ENCODE peak calls at places on chromosomes 13 and 19, in five cellular contexts. One of them, this sample, is unnamed.

GRCh38 chr13:33258437-33259193 is 26.9 kb downstream of the STARD13 start:
- DNase-seq in RWPE1: no peak
- DNase-seq in Peyer's patch: no peak
- DNase-seq in thoracic aorta: no peak
- DNase-seq in omental fat pad: no peak
- DNase-seq in this sample: no peak

GRCh38 chr19:49677232-49677881 is at the start of gene PRMT1:
- DNase-seq in RWPE1: no peak
- DNase-seq in Peyer's patch: peak; percentile 51
- DNase-seq in thoracic aorta: no peak
- DNase-seq in omental fat pad: no peak
- DNase-seq in this sample: peak; percentile 83

GRCh38 chr19:50204811-50205675 is 1.6 kb downstream of the MYH14 start:
- DNase-seq in RWPE1: peak; percentile 71
- DNase-seq in Peyer's patch: no peak
- DNase-seq in thoracic aorta: no peak
- DNase-seq in omental fat pad: peak; percentile 27
- DNase-seq in this sample: peak; percentile 87

GRCh38 chr19:24140099-24140498 is 53.1 kb downstream of the ZNF254 start:
- DNase-seq in RWPE1: peak; percentile 2
- DNase-seq in Peyer's patch: no peak
- DNase-seq in thoracic aorta: no peak
- DNase-seq in omental fat pad: no peak
- DNase-seq in this sample: no peak

GRCh38 chr19:3403489-3404323 is 37.3 kb downstream of the NFIC start:
- DNase-seq in RWPE1: no peak
- DNase-seq in Peyer's patch: peak; percentile 39
- DNase-seq in thoracic aorta: peak; percentile 93
- DNase-seq in omental fat pad: peak; percentile 66
- DNase-seq in this sample: no peak

GRCh38 chr19:37778613-37779138 is 710 bp downstream of the ZNF573 start:
- DNase-seq in RWPE1: peak; percentile 26
- DNase-seq in Peyer's patch: no peak
- DNase-seq in thoracic aorta: no peak
- DNase-seq in omental fat pad: no peak
- DNase-seq in this sample: no peak

GRCh38 chr13:111337741-111338140 is 17.3 kb downstream of the TEX29 start:
- DNase-seq in RWPE1: no peak
- DNase-seq in Peyer's patch: no peak
- DNase-seq in thoracic aorta: no peak
- DNase-seq in omental fat pad: no peak
- DNase-seq in this sample: peak; percentile 31

GRCh38 chr13:76020421-76020955 is 384.4 kb downstream of the LMO7 start:
- DNase-seq in RWPE1: no peak
- DNase-seq in Peyer's patch: no peak
- DNase-seq in thoracic aorta: no peak
- DNase-seq in omental fat pad: no peak
- DNase-seq in this sample: no peak

GRCh38 chr13:30877335-30877734 is 28.7 kb upstream of the MEDAG start:
- DNase-seq in RWPE1: no peak
- DNase-seq in Peyer's patch: no peak
- DNase-seq in thoracic aorta: no peak
- DNase-seq in omental fat pad: no peak
- DNase-seq in this sample: no peak

GRCh38 chr13:23855360-23855759 is 33.8 kb downstream of the MIPEP start:
- DNase-seq in RWPE1: no peak
- DNase-seq in Peyer's patch: no peak
- DNase-seq in thoracic aorta: no peak
- DNase-seq in omental fat pad: no peak
- DNase-seq in this sample: no peak

GRCh38 chr13:111488466-111489132 is 168.2 kb downstream of the TEX29 start:
- DNase-seq in RWPE1: no peak
- DNase-seq in Peyer's patch: no peak
- DNase-seq in thoracic aorta: no peak
- DNase-seq in omental fat pad: no peak
- DNase-seq in this sample: peak; percentile 55

GRCh38 chr19:12544401-12544876 is 6.8 kb downstream of the ZNF564 start:
- DNase-seq in RWPE1: no peak
- DNase-seq in Peyer's patch: no peak
- DNase-seq in thoracic aorta: no peak
- DNase-seq in omental fat pad: no peak
- DNase-seq in this sample: no peak

GRCh38 chr19:37594982-37595382 is 306 bp downstream of the ZNF540 start:
- DNase-seq in RWPE1: no peak
- DNase-seq in Peyer's patch: peak; percentile 65
- DNase-seq in thoracic aorta: peak; percentile 37
- DNase-seq in omental fat pad: peak; percentile 61
- DNase-seq in this sample: no peak

GRCh38 chr19:5225486-5226345 is 114.9 kb downstream of the PTPRS start:
- DNase-seq in RWPE1: no peak
- DNase-seq in Peyer's patch: no peak
- DNase-seq in thoracic aorta: no peak
- DNase-seq in omental fat pad: no peak
- DNase-seq in this sample: no peak

GRCh38 chr13:40653558-40654318 is 12.7 kb downstream of the FOXO1 start:
- DNase-seq in RWPE1: no peak
- DNase-seq in Peyer's patch: no peak
- DNase-seq in thoracic aorta: no peak
- DNase-seq in omental fat pad: no peak
- DNase-seq in this sample: no peak

GRCh38 chr13:43036386-43037220 is 13.2 kb downstream of the DNAJC15 start:
- DNase-seq in RWPE1: no peak
- DNase-seq in Peyer's patch: no peak
- DNase-seq in thoracic aorta: no peak
- DNase-seq in omental fat pad: no peak
- DNase-seq in this sample: no peak

GRCh38 chr19:21483589-21484170 is 21.7 kb upstream of the ZNF429 start:
- DNase-seq in RWPE1: no peak
- DNase-seq in Peyer's patch: peak; percentile 28
- DNase-seq in thoracic aorta: no peak
- DNase-seq in omental fat pad: peak; percentile 41
- DNase-seq in this sample: no peak

GRCh38 chr19:4103073-4103418 is 20.9 kb downstream of the MAP2K2 start:
- DNase-seq in RWPE1: no peak
- DNase-seq in Peyer's patch: no peak
- DNase-seq in thoracic aorta: no peak
- DNase-seq in omental fat pad: no peak
- DNase-seq in this sample: no peak

GRCh38 chr19:22634450-22634827 is 315 bp downstream of the ZNF492 start:
- DNase-seq in RWPE1: no peak
- DNase-seq in Peyer's patch: no peak
- DNase-seq in thoracic aorta: no peak
- DNase-seq in omental fat pad: no peak
- DNase-seq in this sample: no peak

GRCh38 chr13:79659161-79659560 is 178.2 kb downstream of the NDFIP2 start:
- DNase-seq in RWPE1: peak; percentile 11
- DNase-seq in Peyer's patch: no peak
- DNase-seq in thoracic aorta: no peak
- DNase-seq in omental fat pad: no peak
- DNase-seq in this sample: no peak

GRCh38 chr13:79663420-79663819 is 182.5 kb downstream of the NDFIP2 start:
- DNase-seq in RWPE1: no peak
- DNase-seq in Peyer's patch: no peak
- DNase-seq in thoracic aorta: no peak
- DNase-seq in omental fat pad: no peak
- DNase-seq in this sample: no peak

GRCh38 chr13:79660361-79660760 is 179.4 kb downstream of the NDFIP2 start:
- DNase-seq in RWPE1: no peak
- DNase-seq in Peyer's patch: no peak
- DNase-seq in thoracic aorta: no peak
- DNase-seq in omental fat pad: no peak
- DNase-seq in this sample: no peak

GRCh38 chr13:79663977-79664636 is 183.2 kb downstream of the NDFIP2 start:
- DNase-seq in RWPE1: no peak
- DNase-seq in Peyer's patch: no peak
- DNase-seq in thoracic aorta: no peak
- DNase-seq in omental fat pad: no peak
- DNase-seq in this sample: no peak

DNA sequence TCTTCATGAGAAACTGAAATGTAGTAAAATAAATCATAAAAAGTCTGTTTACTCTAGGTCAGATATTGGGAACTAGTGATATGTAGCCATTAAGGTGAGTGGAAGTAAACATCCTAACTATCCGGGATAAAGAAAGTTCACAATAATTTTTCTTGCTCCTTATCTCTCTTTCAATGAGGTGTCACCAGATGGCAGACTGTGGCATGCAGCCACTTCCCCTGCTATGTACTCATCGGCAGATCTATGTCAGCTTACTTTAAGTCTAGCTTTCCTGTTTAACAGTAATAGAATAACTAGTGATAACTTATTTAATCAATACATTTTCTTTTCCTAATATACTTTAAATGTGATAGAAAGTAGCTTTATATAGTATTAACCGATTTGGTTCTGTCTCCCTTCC is 181.9 kb downstream of the NDFIP2 start:
- DNase-seq in RWPE1: no peak
- DNase-seq in Peyer's patch: no peak
- DNase-seq in thoracic aorta: no peak
- DNase-seq in omental fat pad: no peak
- DNase-seq in this sample: no peak
- TF ChIP-seq CTCF in RWPE1: no peak
- TF ChIP-seq CTCF in Peyer's patch: no peak
- TF ChIP-seq CTCF in thoracic aorta: no peak
- TF ChIP-seq CTCF in omental fat pad: no peak
- TF ChIP-seq CTCF in this sample: no peak

GRCh38 chr19:16117594-16118033 is 5.9 kb downstream of the RAB8A start:
- DNase-seq in RWPE1: no peak
- DNase-seq in Peyer's patch: peak; percentile 69
- DNase-seq in thoracic aorta: no peak
- DNase-seq in omental fat pad: no peak
- DNase-seq in this sample: no peak
- TF ChIP-seq CTCF in RWPE1: no peak
- TF ChIP-seq CTCF in Peyer's patch: no peak
- TF ChIP-seq CTCF in thoracic aorta: no peak
- TF ChIP-seq CTCF in omental fat pad: no peak
- TF ChIP-seq CTCF in this sample: no peak

DNA sequence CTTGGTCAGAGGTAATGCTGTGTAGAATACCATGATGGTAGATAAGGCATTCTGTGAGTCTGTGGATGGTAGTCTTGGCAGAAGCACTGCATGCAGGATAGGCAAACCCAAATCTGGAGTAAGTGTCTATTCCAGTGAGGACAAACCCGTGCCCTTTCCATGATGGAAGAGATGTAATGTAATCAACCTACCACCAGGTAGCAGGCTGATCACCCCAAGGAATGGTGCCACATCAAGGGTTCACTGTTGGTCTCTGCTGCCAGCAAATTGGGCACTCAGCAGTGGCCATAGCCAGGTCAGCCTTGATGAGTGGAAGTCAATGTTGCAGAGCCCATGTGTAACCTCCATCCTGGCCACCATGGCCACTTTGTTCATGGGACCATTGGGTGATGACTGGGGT is 155.0 kb downstream of the RAP2A start:
- DNase-seq in RWPE1: no peak
- DNase-seq in Peyer's patch: no peak
- DNase-seq in thoracic aorta: no peak
- DNase-seq in omental fat pad: no peak
- DNase-seq in this sample: no peak
- TF ChIP-seq CTCF in RWPE1: no peak
- TF ChIP-seq CTCF in Peyer's patch: no peak
- TF ChIP-seq CTCF in thoracic aorta: no peak
- TF ChIP-seq CTCF in omental fat pad: no peak
- TF ChIP-seq CTCF in this sample: no peak

GRCh38 chr19:7676854-7677253 is at the start of gene MCEMP1:
- DNase-seq in RWPE1: no peak
- DNase-seq in Peyer's patch: no peak
- DNase-seq in thoracic aorta: no peak
- DNase-seq in omental fat pad: no peak
- DNase-seq in this sample: no peak

GRCh38 chr19:7677664-7678311 is 898 bp downstream of the MCEMP1 start:
- DNase-seq in RWPE1: no peak
- DNase-seq in Peyer's patch: no peak
- DNase-seq in thoracic aorta: no peak
- DNase-seq in omental fat pad: no peak
- DNase-seq in this sample: no peak

GRCh38 chr19:7680606-7681335 is at the start of gene TRAPPC5:
- DNase-seq in RWPE1: peak; percentile 80
- DNase-seq in Peyer's patch: peak; percentile 81
- DNase-seq in thoracic aorta: no peak
- DNase-seq in omental fat pad: peak; percentile 70
- DNase-seq in this sample: peak; percentile 92

GRCh38 chr19:7679771-7680605 is 645 bp upstream of the TRAPPC5 start:
- DNase-seq in RWPE1: no peak
- DNase-seq in Peyer's patch: no peak
- DNase-seq in thoracic aorta: no peak
- DNase-seq in omental fat pad: no peak
- DNase-seq in this sample: no peak

GRCh38 chr19:7679017-7679720 is 1.5 kb upstream of the TRAPPC5 start:
- DNase-seq in RWPE1: no peak
- DNase-seq in Peyer's patch: peak; percentile 83
- DNase-seq in thoracic aorta: no peak
- DNase-seq in omental fat pad: no peak
- DNase-seq in this sample: no peak
- TF ChIP-seq CTCF in RWPE1: peak; percentile 11
- TF ChIP-seq CTCF in Peyer's patch: peak; percentile 41
- TF ChIP-seq CTCF in thoracic aorta: no peak
- TF ChIP-seq CTCF in omental fat pad: no peak
- TF ChIP-seq CTCF in this sample: no peak

GRCh38 chr13:71879129-71879535 is 12.1 kb upstream of the DACH1 start:
- DNase-seq in RWPE1: no peak
- DNase-seq in Peyer's patch: no peak
- DNase-seq in thoracic aorta: no peak
- DNase-seq in omental fat pad: no peak
- DNase-seq in this sample: no peak
- TF ChIP-seq CTCF in RWPE1: peak; percentile 37
- TF ChIP-seq CTCF in Peyer's patch: peak; percentile 83
- TF ChIP-seq CTCF in thoracic aorta: no peak
- TF ChIP-seq CTCF in omental fat pad: no peak
- TF ChIP-seq CTCF in this sample: peak; percentile 78

GRCh38 chr19:35139618-35139943 is 957 bp downstream of the FXYD1 start:
- DNase-seq in RWPE1: no peak
- DNase-seq in Peyer's patch: no peak
- DNase-seq in thoracic aorta: no peak
- DNase-seq in omental fat pad: no peak
- DNase-seq in this sample: no peak
- TF ChIP-seq CTCF in RWPE1: no peak
- TF ChIP-seq CTCF in Peyer's patch: no peak
- TF ChIP-seq CTCF in thoracic aorta: no peak
- TF ChIP-seq CTCF in omental fat pad: no peak
- TF ChIP-seq CTCF in this sample: no peak

GRCh38 chr13:67859904-67860303 is 629.8 kb upstream of the PCDH9 start:
- DNase-seq in RWPE1: no peak
- DNase-seq in Peyer's patch: no peak
- DNase-seq in thoracic aorta: no peak
- DNase-seq in omental fat pad: no peak
- DNase-seq in this sample: no peak

GRCh38 chr13:67857581-67858310 is 627.6 kb upstream of the PCDH9 start:
- DNase-seq in RWPE1: no peak
- DNase-seq in Peyer's patch: no peak
- DNase-seq in thoracic aorta: no peak
- DNase-seq in omental fat pad: no peak
- DNase-seq in this sample: no peak

DNA sequence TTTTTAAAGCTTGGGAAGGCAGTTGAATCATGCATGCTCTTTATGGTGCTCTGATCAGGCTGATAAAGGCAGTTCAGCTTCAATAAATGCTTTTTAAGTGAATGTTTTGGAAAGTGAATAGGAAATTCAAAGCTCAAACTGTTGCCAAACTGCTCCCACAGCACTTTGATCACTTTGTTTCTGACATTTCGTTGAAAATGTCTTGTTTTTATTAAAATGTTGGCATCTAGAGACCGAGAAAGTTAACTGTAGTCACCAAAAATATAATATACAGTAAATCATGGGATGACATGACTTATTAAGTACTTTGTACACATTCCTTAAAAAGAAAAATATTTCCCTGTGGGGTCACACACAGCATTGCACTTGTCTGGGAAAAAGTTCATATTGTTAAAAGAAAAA is 625.7 kb upstream of the PCDH9 start:
- DNase-seq in RWPE1: no peak
- DNase-seq in Peyer's patch: no peak
- DNase-seq in thoracic aorta: no peak
- DNase-seq in omental fat pad: no peak
- DNase-seq in this sample: no peak
- TF ChIP-seq CTCF in RWPE1: no peak
- TF ChIP-seq CTCF in Peyer's patch: no peak
- TF ChIP-seq CTCF in thoracic aorta: no peak
- TF ChIP-seq CTCF in omental fat pad: no peak
- TF ChIP-seq CTCF in this sample: no peak